ENCODE peak calls at places on chromosomes 11 and 22, in six cellular contexts. Z, H, W, B, T and R are unnamed samples.

GRCh38 chr22:34950480-34950879 is 115.5 kb upstream of the ISX start:
- DNase-seq in Z (no peak), H (no peak), W (no peak), B (no peak), T (no peak), R (no peak)

GRCh38 chr11:121439759-121440158 is 12.4 kb upstream of the SORL1 start:
- DNase-seq in Z (no peak), H (no peak), W (no peak), B (no peak), T (no peak), R (no peak)

GRCh38 chr11:78312712-78313111 is 104.9 kb downstream of the GAB2 start:
- DNase-seq in Z (no peak), H (peak), W (no peak), B (no peak), T (no peak), R (no peak)

GRCh38 chr11:45773271-45774022 is 31.5 kb upstream of the SLC35C1 start:
- DNase-seq in Z (no peak), H (no peak), W (no peak), B (no peak), T (no peak), R (no peak)

GRCh38 chr11:96337541-96338530 is 5.2 kb downstream of the MAML2 start:
- DNase-seq in Z (no peak), H (peak), W (no peak), B (no peak), T (no peak), R (no peak)

GRCh38 chr22:40040927-40041326 is 46.2 kb downstream of the FAM83F start:
- DNase-seq in Z (no peak), H (peak), W (peak), B (no peak), T (no peak), R (peak)

GRCh38 chr11:17776213-17776875 is 41.8 kb downstream of the KCNC1 start:
- DNase-seq in Z (no peak), H (no peak), W (no peak), B (peak), T (no peak), R (no peak)

GRCh38 chr11:61694971-61695706 is 14.9 kb downstream of the DAGLA start:
- DNase-seq in Z (no peak), H (no peak), W (no peak), B (no peak), T (no peak), R (peak)

GRCh38 chr22:43418079-43418825 is 6.4 kb downstream of the MPPED1 start:
- DNase-seq in Z (no peak), H (no peak), W (no peak), B (no peak), T (no peak), R (no peak)

GRCh38 chr22:39396797-39397195 is 2.8 kb upstream of the TAB1 start:
- DNase-seq in Z (no peak), H (no peak), W (no peak), B (peak), T (no peak), R (no peak)

GRCh38 chr11:69272961-69273461 is 20.9 kb upstream of the MYEOV start:
- DNase-seq in Z (no peak), H (no peak), W (no peak), B (no peak), T (no peak), R (no peak)

GRCh38 chr11:62392944-62393628 is 25.7 kb upstream of the SCGB1A1 start:
- DNase-seq in Z (no peak), H (no peak), W (no peak), B (no peak), T (no peak), R (peak)

GRCh38 chr11:68065841-68066240 is 27.0 kb downstream of the TCIRG1 start:
- DNase-seq in Z (no peak), H (no peak), W (no peak), B (no peak), T (no peak), R (no peak)

GRCh38 chr22:46803031-46803880 is 40.8 kb downstream of the TBC1D22A start:
- DNase-seq in Z (peak), H (no peak), W (peak), B (peak), T (peak), R (peak)

GRCh38 chr11:73372371-73372993 is 3.7 kb upstream of the RELT start:
- DNase-seq in Z (no peak), H (peak), W (no peak), B (no peak), T (peak), R (peak)

GRCh38 chr22:20786536-20786979 is 12.6 kb downstream of the SERPIND1 start:
- DNase-seq in Z (no peak), H (no peak), W (no peak), B (no peak), T (no peak), R (no peak)

GRCh38 chr11:87352759-87353707 is 315.3 kb downstream of the TMEM135 start:
- DNase-seq in Z (peak), H (peak), W (peak), B (peak), T (peak), R (peak)

GRCh38 chr11:117827521-117828511 is 3.3 kb upstream of the FXYD2 start:
- DNase-seq in Z (no peak), H (no peak), W (no peak), B (peak), T (no peak), R (peak)

GRCh38 chr11:110434952-110435779 is 5.4 kb downstream of the FDX1 start:
- DNase-seq in Z (no peak), H (no peak), W (no peak), B (no peak), T (no peak), R (no peak)

GRCh38 chr11:126391286-126391954 is 35.9 kb downstream of the ST3GAL4 start:
- DNase-seq in Z (no peak), H (peak), W (no peak), B (no peak), T (no peak), R (no peak)

GRCh38 chr11:63510360-63511130 is 4.7 kb downstream of the LGALS12 start:
- DNase-seq in Z (no peak), H (no peak), W (no peak), B (no peak), T (peak), R (no peak)

GRCh38 chr11:32151036-32151435 is 60.2 kb downstream of the RCN1 start:
- DNase-seq in Z (no peak), H (no peak), W (no peak), B (no peak), T (no peak), R (no peak)

GRCh38 chr11:115550291-115551059 is 46.3 kb upstream of the CADM1 start:
- DNase-seq in Z (no peak), H (no peak), W (no peak), B (no peak), T (no peak), R (peak)

GRCh38 chr11:121551463-121551862 is 98.7 kb upstream of the SORL1-AS1 start:
- DNase-seq in Z (no peak), H (no peak), W (no peak), B (no peak), T (no peak), R (no peak)

GRCh38 chr11:77090373-77091111 is 12.1 kb upstream of the OMP start:
- DNase-seq in Z (no peak), H (no peak), W (no peak), B (peak), T (no peak), R (no peak)

GRCh38 chr11:33040862-33041453 is 1.6 kb downstream of the TCP11L1 start:
- DNase-seq in Z (no peak), H (no peak), W (no peak), B (no peak), T (no peak), R (no peak)

GRCh38 chr11:32172771-32173170 is 81.9 kb downstream of the RCN1 start:
- DNase-seq in Z (no peak), H (no peak), W (no peak), B (peak), T (peak), R (peak)

GRCh38 chr11:36002196-36002595 is 58.3 kb downstream of the LDLRAD3 start:
- DNase-seq in Z (peak), H (no peak), W (no peak), B (no peak), T (no peak), R (no peak)

GRCh38 chr11:75576445-75577049 is 14.5 kb downstream of the SERPINH1 start:
- DNase-seq in Z (no peak), H (peak), W (peak), B (peak), T (peak), R (peak)

GRCh38 chr11:104926771-104927470 is 28.7 kb upstream of the CASP12 start:
- DNase-seq in Z (no peak), H (no peak), W (no peak), B (no peak), T (no peak), R (no peak)

GRCh38 chr22:49235463-49236300 is 592.0 kb downstream of the BRD1 start:
- DNase-seq in Z (no peak), H (no peak), W (no peak), B (no peak), T (no peak), R (no peak)

GRCh38 chr11:13278620-13279486 is 1.3 kb downstream of the BMAL1 start:
- DNase-seq in Z (no peak), H (no peak), W (no peak), B (no peak), T (peak), R (no peak)

GRCh38 chr22:42399315-42400271 is 32.6 kb downstream of the NFAM1 start:
- DNase-seq in Z (no peak), H (peak), W (peak), B (no peak), T (no peak), R (no peak)

GRCh38 chr11:76795936-76796441 is 12.8 kb downstream of the TSKU start:
- DNase-seq in Z (no peak), H (no peak), W (no peak), B (no peak), T (no peak), R (no peak)

GRCh38 chr22:33853200-33854097 is 66.8 kb downstream of the LARGE1 start:
- DNase-seq in Z (no peak), H (peak), W (peak), B (peak), T (peak), R (peak)

GRCh38 chr11:30016588-30017363 is at the start of gene KCNA4:
- DNase-seq in Z (peak), H (no peak), W (no peak), B (peak), T (no peak), R (no peak)

GRCh38 chr11:26193714-26194373 is 138.1 kb upstream of the ANO3 start:
- DNase-seq in Z (no peak), H (no peak), W (no peak), B (no peak), T (no peak), R (no peak)

GRCh38 chr11:59292611-59293010 is 66.1 kb upstream of the OR5AN1 start:
- DNase-seq in Z (no peak), H (no peak), W (no peak), B (no peak), T (no peak), R (no peak)

GRCh38 chr22:29842740-29843139 is 4.7 kb upstream of the ASCC2 start:
- DNase-seq in Z (no peak), H (no peak), W (peak), B (no peak), T (peak), R (peak)